ENCODE peak calls at places on chromosome 5, in five cellular contexts. One of them, this sample, is unnamed.

GRCh38 chr5:150309898-150310269 is 7.2 kb upstream of the ARSI start:
- DNase-seq in GM23338: no peak
- DNase-seq in sigmoid colon: no peak
- DNase-seq in transverse colon: no peak
- DNase-seq in GM12892: no peak
- DNase-seq in this sample: no peak

GRCh38 chr5:74685979-74686631 is 1.1 kb downstream of the HEXB start:
- DNase-seq in sigmoid colon: no peak
- DNase-seq in GM23338: no peak
- DNase-seq in transverse colon: no peak
- DNase-seq in GM12892: peak
- DNase-seq in this sample: no peak

GRCh38 chr5:87030699-87031098 is 237.0 kb upstream of the RASA1 start:
- DNase-seq in sigmoid colon: no peak
- DNase-seq in GM23338: no peak
- DNase-seq in GM12892: no peak
- DNase-seq in transverse colon: no peak
- DNase-seq in this sample: no peak

GRCh38 chr5:137621861-137622823 is 113.7 kb downstream of the KLHL3 start:
- DNase-seq in GM23338: no peak
- DNase-seq in transverse colon: no peak
- DNase-seq in GM12892: no peak
- DNase-seq in sigmoid colon: peak
- DNase-seq in this sample: peak

GRCh38 chr5:141084487-141084989 is 9.9 kb upstream of the PCDHB2 start:
- DNase-seq in transverse colon: peak
- DNase-seq in sigmoid colon: no peak
- DNase-seq in GM23338: peak
- DNase-seq in GM12892: no peak
- DNase-seq in this sample: peak

GRCh38 chr5:141875022-141875740 is 3.0 kb downstream of the PCDH1 start:
- DNase-seq in GM12892: peak
- DNase-seq in GM23338: peak
- DNase-seq in sigmoid colon: no peak
- DNase-seq in transverse colon: no peak
- DNase-seq in this sample: no peak

GRCh38 chr5:39175273-39175955 is 43.9 kb downstream of the FYB1 start:
- DNase-seq in GM23338: peak
- DNase-seq in GM12892: no peak
- DNase-seq in transverse colon: no peak
- DNase-seq in sigmoid colon: no peak
- DNase-seq in this sample: no peak

GRCh38 chr5:91929522-91929817 is 546.4 kb upstream of the ARRDC3 start:
- DNase-seq in transverse colon: no peak
- DNase-seq in sigmoid colon: no peak
- DNase-seq in GM12892: no peak
- DNase-seq in GM23338: no peak
- DNase-seq in this sample: no peak

GRCh38 chr5:33184367-33184766 is 256.4 kb upstream of the TARS1 start:
- DNase-seq in GM23338: no peak
- DNase-seq in sigmoid colon: no peak
- DNase-seq in transverse colon: no peak
- DNase-seq in GM12892: no peak
- DNase-seq in this sample: no peak

GRCh38 chr5:180201051-180201987 is 7.7 kb downstream of the RASGEF1C start:
- DNase-seq in transverse colon: no peak
- DNase-seq in sigmoid colon: no peak
- DNase-seq in GM12892: no peak
- DNase-seq in GM23338: peak
- DNase-seq in this sample: no peak

GRCh38 chr5:154523104-154523503 is 45.1 kb upstream of the HAND1 start:
- DNase-seq in GM12892: no peak
- DNase-seq in GM23338: no peak
- DNase-seq in transverse colon: no peak
- DNase-seq in sigmoid colon: no peak
- DNase-seq in this sample: no peak

GRCh38 chr5:141094481-141095262 is at the start of gene PCDHB2:
- DNase-seq in GM12892: no peak
- DNase-seq in transverse colon: no peak
- DNase-seq in GM23338: peak
- DNase-seq in sigmoid colon: no peak
- DNase-seq in this sample: no peak

GRCh38 chr5:122847687-122848081 is 2.3 kb downstream of the SNX24 start:
- DNase-seq in transverse colon: no peak
- DNase-seq in sigmoid colon: no peak
- DNase-seq in GM23338: no peak
- DNase-seq in GM12892: no peak
- DNase-seq in this sample: no peak

GRCh38 chr5:68315679-68316271 is 100.2 kb downstream of the PIK3R1 start:
- DNase-seq in sigmoid colon: no peak
- DNase-seq in GM12892: peak
- DNase-seq in GM23338: no peak
- DNase-seq in transverse colon: peak
- DNase-seq in this sample: no peak

GRCh38 chr5:180343110-180343845 is 9.9 kb downstream of the GFPT2 start:
- DNase-seq in transverse colon: no peak
- DNase-seq in GM23338: peak
- DNase-seq in GM12892: no peak
- DNase-seq in sigmoid colon: peak
- DNase-seq in this sample: no peak

GRCh38 chr5:177343777-177344176 is 7.7 kb downstream of the LMAN2 start:
- DNase-seq in sigmoid colon: no peak
- DNase-seq in GM23338: no peak
- DNase-seq in transverse colon: no peak
- DNase-seq in GM12892: no peak
- DNase-seq in this sample: no peak

GRCh38 chr5:1161832-1162229 is 39.6 kb upstream of the SLC6A19 start:
- DNase-seq in GM12892: no peak
- DNase-seq in GM23338: no peak
- DNase-seq in transverse colon: peak
- DNase-seq in sigmoid colon: peak
- DNase-seq in this sample: peak

GRCh38 chr5:432201-432927 is 10.6 kb upstream of the EXOC3 start:
- DNase-seq in transverse colon: no peak
- DNase-seq in GM23338: no peak
- DNase-seq in sigmoid colon: peak
- DNase-seq in GM12892: no peak
- DNase-seq in this sample: no peak

GRCh38 chr5:108650997-108651396 is 96.7 kb upstream of the FER start:
- DNase-seq in sigmoid colon: no peak
- DNase-seq in transverse colon: no peak
- DNase-seq in GM23338: no peak
- DNase-seq in GM12892: no peak
- DNase-seq in this sample: no peak

GRCh38 chr5:145946112-145946861 is 9.9 kb downstream of the SH3RF2 start:
- DNase-seq in GM23338: no peak
- DNase-seq in transverse colon: no peak
- DNase-seq in sigmoid colon: no peak
- DNase-seq in GM12892: no peak
- DNase-seq in this sample: no peak

GRCh38 chr5:14185336-14186131 is 42.4 kb downstream of the TRIO start:
- DNase-seq in GM12892: no peak
- DNase-seq in transverse colon: no peak
- DNase-seq in sigmoid colon: no peak
- DNase-seq in GM23338: no peak
- DNase-seq in this sample: no peak

GRCh38 chr5:140186155-140186753 is 11.3 kb downstream of the CYSTM1 start:
- DNase-seq in transverse colon: no peak
- DNase-seq in sigmoid colon: no peak
- DNase-seq in GM12892: no peak
- DNase-seq in GM23338: no peak
- DNase-seq in this sample: no peak

GRCh38 chr5:581941-582340 is 30.2 kb upstream of the CEP72 start:
- DNase-seq in GM23338: no peak
- DNase-seq in transverse colon: no peak
- DNase-seq in sigmoid colon: peak
- DNase-seq in GM12892: no peak
- DNase-seq in this sample: no peak

GRCh38 chr5:37120270-37120669 is 128.9 kb downstream of the CPLANE1 start:
- DNase-seq in GM23338: no peak
- DNase-seq in transverse colon: no peak
- DNase-seq in sigmoid colon: no peak
- DNase-seq in GM12892: no peak
- DNase-seq in this sample: no peak

GRCh38 chr5:37121465-37121864 is 127.7 kb downstream of the CPLANE1 start:
- DNase-seq in GM23338: no peak
- DNase-seq in GM12892: no peak
- DNase-seq in transverse colon: no peak
- DNase-seq in sigmoid colon: no peak
- DNase-seq in this sample: no peak

GRCh38 chr5:37116359-37116758 is 132.8 kb downstream of the CPLANE1 start:
- DNase-seq in transverse colon: no peak
- DNase-seq in GM12892: no peak
- DNase-seq in sigmoid colon: no peak
- DNase-seq in GM23338: no peak
- DNase-seq in this sample: no peak

GRCh38 chr5:37121027-37121426 is 128.1 kb downstream of the CPLANE1 start:
- DNase-seq in transverse colon: no peak
- DNase-seq in GM12892: no peak
- DNase-seq in GM23338: no peak
- DNase-seq in sigmoid colon: no peak
- DNase-seq in this sample: no peak
- TF ChIP-seq POLR2AphosphoS5 in transverse colon: no peak
- TF ChIP-seq POLR2AphosphoS5 in GM12892: no peak
- TF ChIP-seq POLR2AphosphoS5 in GM23338: no peak
- TF ChIP-seq POLR2AphosphoS5 in sigmoid colon: no peak
- TF ChIP-seq POLR2AphosphoS5 in this sample: no peak

GRCh38 chr5:131640043-131640856 is 5.2 kb upstream of the RAPGEF6 start:
- DNase-seq in sigmoid colon: no peak
- DNase-seq in GM23338: no peak
- DNase-seq in GM12892: no peak
- DNase-seq in transverse colon: no peak
- DNase-seq in this sample: no peak
- TF ChIP-seq POLR2AphosphoS5 in sigmoid colon: no peak
- TF ChIP-seq POLR2AphosphoS5 in GM23338: no peak
- TF ChIP-seq POLR2AphosphoS5 in GM12892: no peak
- TF ChIP-seq POLR2AphosphoS5 in transverse colon: no peak
- TF ChIP-seq POLR2AphosphoS5 in this sample: no peak

DNA sequence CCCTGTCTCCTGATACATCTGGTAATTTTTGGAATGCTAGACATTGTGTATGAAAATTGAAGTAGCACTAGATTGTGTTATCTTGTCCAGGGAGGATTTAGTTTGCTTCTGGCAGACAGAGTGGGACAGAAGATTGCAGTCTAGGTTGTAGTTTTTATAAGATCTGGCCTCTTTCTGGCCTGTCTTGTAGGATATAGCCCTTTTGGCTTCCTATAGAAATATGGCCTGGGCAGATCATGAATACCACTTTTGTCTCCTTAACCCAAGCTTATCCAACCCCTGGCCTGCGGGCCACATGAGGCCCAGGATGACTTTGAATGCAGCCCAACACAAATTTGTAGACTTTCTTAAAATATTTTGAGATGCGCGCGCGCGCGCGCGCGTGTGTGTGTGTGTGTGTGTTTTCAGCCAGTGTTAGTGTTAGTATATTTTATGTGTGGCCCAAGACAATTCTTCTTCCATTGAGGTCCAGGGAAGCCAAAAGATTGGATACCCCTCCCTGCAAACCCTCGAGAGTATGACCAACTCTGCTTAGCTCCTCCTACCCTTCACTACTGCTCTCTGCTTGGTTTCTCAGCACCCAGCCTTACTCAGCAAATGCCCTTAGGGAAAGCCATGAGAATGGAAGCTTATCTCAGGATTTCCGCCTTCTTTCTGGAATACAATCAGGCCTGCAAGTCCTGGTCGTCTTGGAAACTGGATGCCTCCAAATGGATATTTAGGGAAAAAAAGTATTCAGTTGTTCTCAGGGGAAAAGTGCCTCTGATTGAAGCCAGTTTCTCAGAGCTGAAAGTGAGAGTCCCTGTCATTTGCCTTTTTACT is 26.6 kb downstream of the ANKRD33B start:
- DNase-seq in sigmoid colon: no peak
- DNase-seq in GM12892: no peak
- DNase-seq in transverse colon: no peak
- DNase-seq in GM23338: peak
- DNase-seq in this sample: no peak
- TF ChIP-seq POLR2AphosphoS5 in sigmoid colon: no peak
- TF ChIP-seq POLR2AphosphoS5 in GM12892: no peak
- TF ChIP-seq POLR2AphosphoS5 in transverse colon: no peak
- TF ChIP-seq POLR2AphosphoS5 in GM23338: no peak
- TF ChIP-seq POLR2AphosphoS5 in this sample: no peak

GRCh38 chr5:129377504-129377903 is 82.6 kb upstream of the ADAMTS19 start:
- DNase-seq in GM12892: no peak
- DNase-seq in sigmoid colon: no peak
- DNase-seq in transverse colon: peak
- DNase-seq in GM23338: no peak
- DNase-seq in this sample: no peak
- TF ChIP-seq POLR2AphosphoS5 in GM12892: no peak
- TF ChIP-seq POLR2AphosphoS5 in sigmoid colon: no peak
- TF ChIP-seq POLR2AphosphoS5 in transverse colon: peak
- TF ChIP-seq POLR2AphosphoS5 in GM23338: no peak
- TF ChIP-seq POLR2AphosphoS5 in this sample: no peak

DNA sequence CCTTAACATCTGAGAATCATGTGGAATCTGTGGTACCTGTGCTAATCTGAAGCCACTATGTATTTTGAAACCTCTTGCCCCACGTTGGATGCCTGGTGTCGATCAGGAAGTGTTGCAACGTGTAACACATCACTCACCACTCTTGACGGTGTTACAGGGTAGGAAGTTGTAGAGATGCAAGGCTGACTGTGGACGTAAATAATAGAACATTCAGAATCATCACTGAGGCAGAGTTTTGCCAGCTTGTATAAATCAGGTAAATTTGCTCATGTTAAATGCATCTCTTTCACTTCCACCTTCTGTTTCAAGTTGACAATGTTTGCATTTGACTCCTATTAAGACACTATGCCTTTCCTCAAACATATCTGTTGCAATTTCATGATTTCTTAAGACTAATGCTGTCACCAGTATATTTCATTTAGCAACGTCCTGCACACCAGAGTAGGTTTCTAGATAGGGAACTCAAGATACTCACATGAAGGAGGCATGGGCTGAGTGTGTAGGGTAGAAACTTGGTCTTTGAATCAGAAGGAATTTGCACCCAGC is 38.1 kb downstream of the BASP1 start:
- DNase-seq in sigmoid colon: no peak
- DNase-seq in GM23338: no peak
- DNase-seq in transverse colon: no peak
- DNase-seq in GM12892: no peak
- DNase-seq in this sample: no peak
- TF ChIP-seq POLR2AphosphoS5 in sigmoid colon: no peak
- TF ChIP-seq POLR2AphosphoS5 in GM23338: no peak
- TF ChIP-seq POLR2AphosphoS5 in transverse colon: no peak
- TF ChIP-seq POLR2AphosphoS5 in GM12892: peak
- TF ChIP-seq POLR2AphosphoS5 in this sample: no peak

DNA sequence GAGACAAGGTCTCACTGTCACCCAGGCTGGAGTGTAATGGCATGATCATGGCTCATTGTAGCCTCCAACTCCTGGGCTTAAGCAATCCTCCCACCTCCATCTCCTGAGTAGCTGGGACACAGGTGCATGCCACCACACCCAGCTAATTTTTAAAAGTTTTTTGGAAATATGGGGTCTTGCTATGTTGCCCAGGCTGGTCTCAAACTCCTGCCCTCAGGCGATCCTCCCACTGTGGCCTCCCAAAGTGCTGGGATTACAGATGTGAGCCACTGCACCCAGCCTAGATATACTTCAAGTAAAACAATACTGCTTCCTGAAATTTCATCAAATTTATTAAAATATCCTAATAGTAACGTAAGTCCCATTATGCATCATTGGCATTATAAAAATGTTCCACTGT is 33.4 kb downstream of the STARD4 start:
- DNase-seq in GM23338: no peak
- DNase-seq in sigmoid colon: no peak
- DNase-seq in transverse colon: no peak
- DNase-seq in GM12892: no peak
- DNase-seq in this sample: no peak
- TF ChIP-seq POLR2AphosphoS5 in GM23338: no peak
- TF ChIP-seq POLR2AphosphoS5 in sigmoid colon: no peak
- TF ChIP-seq POLR2AphosphoS5 in transverse colon: no peak
- TF ChIP-seq POLR2AphosphoS5 in GM12892: no peak
- TF ChIP-seq POLR2AphosphoS5 in this sample: no peak